ENCODE peak calls at places on chromosomes 13 and 19, in five cellular contexts. One of them, this sample, is unnamed.

GRCh38 chr13:82698941-82699340 is 1183.3 kb downstream of the SLITRK1 start:
- DNase-seq in HCT116: no peak
- DNase-seq in GM12892: no peak
- DNase-seq in stomach: no peak
- DNase-seq in upper lobe of left lung: no peak
- DNase-seq in this sample: no peak

GRCh38 chr13:37747071-37747612 is 122.4 kb downstream of the TRPC4 start:
- DNase-seq in upper lobe of left lung: no peak
- DNase-seq in GM12892: no peak
- DNase-seq in stomach: no peak
- DNase-seq in HCT116: no peak
- DNase-seq in this sample: no peak

GRCh38 chr19:34306213-34306661 is 51.9 kb downstream of the GARRE1 start:
- DNase-seq in stomach: peak; percentile 53
- DNase-seq in HCT116: no peak
- DNase-seq in GM12892: no peak
- DNase-seq in upper lobe of left lung: no peak
- DNase-seq in this sample: no peak

GRCh38 chr13:80870186-80870585 is 529.3 kb upstream of the SPRY2 start:
- DNase-seq in upper lobe of left lung: no peak
- DNase-seq in GM12892: no peak
- DNase-seq in stomach: no peak
- DNase-seq in HCT116: no peak
- DNase-seq in this sample: no peak

GRCh38 chr19:48754950-48755645 is at the start of gene FGF21:
- DNase-seq in GM12892: no peak
- DNase-seq in HCT116: no peak
- DNase-seq in stomach: no peak
- DNase-seq in upper lobe of left lung: no peak
- DNase-seq in this sample: no peak

GRCh38 chr13:25291691-25292090 is 4.4 kb upstream of the MTMR6 start:
- DNase-seq in stomach: no peak
- DNase-seq in HCT116: no peak
- DNase-seq in GM12892: no peak
- DNase-seq in upper lobe of left lung: no peak
- DNase-seq in this sample: no peak

GRCh38 chr19:48258350-48258749 is 2.6 kb upstream of the CARD8 start:
- DNase-seq in GM12892: no peak
- DNase-seq in stomach: no peak
- DNase-seq in upper lobe of left lung: no peak
- DNase-seq in HCT116: no peak
- DNase-seq in this sample: no peak

GRCh38 chr19:13506550-13506878 is 235 bp upstream of the CACNA1A start:
- DNase-seq in upper lobe of left lung: no peak
- DNase-seq in stomach: no peak
- DNase-seq in GM12892: no peak
- DNase-seq in HCT116: no peak
- DNase-seq in this sample: no peak

GRCh38 chr13:24995225-24995804 is 100.6 kb upstream of the PABPC3 start:
- DNase-seq in stomach: peak; percentile 52
- DNase-seq in upper lobe of left lung: peak; percentile 58
- DNase-seq in HCT116: peak; percentile 77
- DNase-seq in GM12892: peak; percentile 39
- DNase-seq in this sample: peak; percentile 53

GRCh38 chr13:103178986-103179695 is 112.9 kb upstream of the SLC10A2 start:
- DNase-seq in upper lobe of left lung: no peak
- DNase-seq in HCT116: no peak
- DNase-seq in stomach: no peak
- DNase-seq in GM12892: no peak
- DNase-seq in this sample: no peak

GRCh38 chr13:105616313-105617075 is 919.0 kb downstream of the EFNB2 start:
- DNase-seq in HCT116: no peak
- DNase-seq in upper lobe of left lung: no peak
- DNase-seq in stomach: no peak
- DNase-seq in GM12892: no peak
- DNase-seq in this sample: no peak

GRCh38 chr13:85406269-85406975 is 392.8 kb downstream of the SLITRK6 start:
- DNase-seq in stomach: no peak
- DNase-seq in HCT116: no peak
- DNase-seq in upper lobe of left lung: no peak
- DNase-seq in GM12892: no peak
- DNase-seq in this sample: no peak

GRCh38 chr19:48842744-48843162 is 6.5 kb upstream of the HSD17B14 start:
- DNase-seq in GM12892: no peak
- DNase-seq in HCT116: peak; percentile 46
- DNase-seq in upper lobe of left lung: no peak
- DNase-seq in stomach: no peak
- DNase-seq in this sample: no peak

GRCh38 chr13:97459215-97459772 is 25.3 kb downstream of the RAP2A start:
- DNase-seq in HCT116: no peak
- DNase-seq in upper lobe of left lung: no peak
- DNase-seq in GM12892: no peak
- DNase-seq in stomach: no peak
- DNase-seq in this sample: no peak

GRCh38 chr19:41997851-41998229 is 3.8 kb upstream of the ATP1A3 start:
- DNase-seq in stomach: no peak
- DNase-seq in upper lobe of left lung: no peak
- DNase-seq in GM12892: no peak
- DNase-seq in HCT116: no peak
- DNase-seq in this sample: no peak

GRCh38 chr13:92530364-92530763 is 696.2 kb upstream of the GPC6 start:
- DNase-seq in GM12892: no peak
- DNase-seq in stomach: no peak
- DNase-seq in HCT116: no peak
- DNase-seq in upper lobe of left lung: no peak
- DNase-seq in this sample: no peak

GRCh38 chr19:8004723-8005513 is 523 bp downstream of the ELAVL1 start:
- DNase-seq in HCT116: no peak
- DNase-seq in stomach: no peak
- DNase-seq in upper lobe of left lung: no peak
- DNase-seq in GM12892: no peak
- DNase-seq in this sample: no peak

GRCh38 chr19:5621945-5622464 is 571 bp downstream of the SAFB2 start:
- DNase-seq in GM12892: no peak
- DNase-seq in stomach: no peak
- DNase-seq in HCT116: no peak
- DNase-seq in upper lobe of left lung: no peak
- DNase-seq in this sample: no peak

GRCh38 chr19:19134687-19135158 is 3.6 kb downstream of the TMEM161A start:
- DNase-seq in upper lobe of left lung: peak; percentile 77
- DNase-seq in GM12892: no peak
- DNase-seq in HCT116: no peak
- DNase-seq in stomach: peak; percentile 55
- DNase-seq in this sample: no peak

GRCh38 chr13:79423801-79424642 is 18.0 kb upstream of the RBM26 start:
- DNase-seq in upper lobe of left lung: no peak
- DNase-seq in HCT116: peak; percentile 28
- DNase-seq in stomach: no peak
- DNase-seq in GM12892: no peak
- DNase-seq in this sample: no peak

GRCh38 chr13:76856141-76856571 is 30.0 kb downstream of the KCTD12 start:
- DNase-seq in upper lobe of left lung: no peak
- DNase-seq in GM12892: no peak
- DNase-seq in HCT116: no peak
- DNase-seq in stomach: no peak
- DNase-seq in this sample: no peak

GRCh38 chr19:23699521-23699860 is 12.5 kb upstream of the ZNF675 start:
- DNase-seq in stomach: no peak
- DNase-seq in GM12892: no peak
- DNase-seq in upper lobe of left lung: no peak
- DNase-seq in HCT116: no peak
- DNase-seq in this sample: no peak

GRCh38 chr13:95704510-95704909 is 27.6 kb downstream of the DNAJC3 start:
- DNase-seq in upper lobe of left lung: no peak
- DNase-seq in HCT116: no peak
- DNase-seq in GM12892: no peak
- DNase-seq in stomach: no peak
- DNase-seq in this sample: no peak

GRCh38 chr13:112071011-112071901 is 4.3 kb downstream of the SOX1 start:
- DNase-seq in HCT116: no peak
- DNase-seq in stomach: no peak
- DNase-seq in upper lobe of left lung: no peak
- DNase-seq in GM12892: no peak
- DNase-seq in this sample: no peak
- TF ChIP-seq POLR2AphosphoS5 in HCT116: no peak
- TF ChIP-seq POLR2AphosphoS5 in stomach: no peak
- TF ChIP-seq POLR2AphosphoS5 in upper lobe of left lung: no peak
- TF ChIP-seq POLR2AphosphoS5 in GM12892: no peak
- TF ChIP-seq POLR2AphosphoS5 in this sample: no peak

GRCh38 chr13:113637262-113638160 is 20.5 kb downstream of the ATP4B start:
- DNase-seq in GM12892: no peak
- DNase-seq in upper lobe of left lung: peak; percentile 12
- DNase-seq in stomach: no peak
- DNase-seq in HCT116: no peak
- DNase-seq in this sample: no peak

GRCh38 chr13:113635048-113635420 is 23.0 kb downstream of the ATP4B start:
- DNase-seq in GM12892: no peak
- DNase-seq in stomach: no peak
- DNase-seq in HCT116: no peak
- DNase-seq in upper lobe of left lung: no peak
- DNase-seq in this sample: no peak

GRCh38 chr13:113636266-113636963 is 21.6 kb downstream of the ATP4B start:
- DNase-seq in GM12892: no peak
- DNase-seq in upper lobe of left lung: peak; percentile 4
- DNase-seq in stomach: no peak
- DNase-seq in HCT116: no peak
- DNase-seq in this sample: no peak

GRCh38 chr13:113634279-113635047 is 23.5 kb downstream of the ATP4B start:
- DNase-seq in GM12892: no peak
- DNase-seq in HCT116: no peak
- DNase-seq in upper lobe of left lung: no peak
- DNase-seq in stomach: no peak
- DNase-seq in this sample: no peak

GRCh38 chr13:113635709-113636108 is 22.3 kb downstream of the ATP4B start:
- DNase-seq in GM12892: no peak
- DNase-seq in stomach: no peak
- DNase-seq in HCT116: no peak
- DNase-seq in upper lobe of left lung: no peak
- DNase-seq in this sample: no peak
- TF ChIP-seq POLR2A in GM12892: no peak
- TF ChIP-seq POLR2A in stomach: no peak
- TF ChIP-seq POLR2A in HCT116: no peak
- TF ChIP-seq POLR2A in upper lobe of left lung: no peak
- TF ChIP-seq POLR2A in this sample: no peak

GRCh38 chr13:113510871-113511270 is 20.4 kb upstream of the DCUN1D2 start:
- DNase-seq in stomach: no peak
- DNase-seq in HCT116: no peak
- DNase-seq in GM12892: no peak
- DNase-seq in upper lobe of left lung: no peak
- DNase-seq in this sample: no peak
- TF ChIP-seq POLR2AphosphoS5 in stomach: no peak
- TF ChIP-seq POLR2AphosphoS5 in HCT116: no peak
- TF ChIP-seq POLR2AphosphoS5 in GM12892: no peak
- TF ChIP-seq POLR2AphosphoS5 in upper lobe of left lung: no peak
- TF ChIP-seq POLR2AphosphoS5 in this sample: no peak

DNA sequence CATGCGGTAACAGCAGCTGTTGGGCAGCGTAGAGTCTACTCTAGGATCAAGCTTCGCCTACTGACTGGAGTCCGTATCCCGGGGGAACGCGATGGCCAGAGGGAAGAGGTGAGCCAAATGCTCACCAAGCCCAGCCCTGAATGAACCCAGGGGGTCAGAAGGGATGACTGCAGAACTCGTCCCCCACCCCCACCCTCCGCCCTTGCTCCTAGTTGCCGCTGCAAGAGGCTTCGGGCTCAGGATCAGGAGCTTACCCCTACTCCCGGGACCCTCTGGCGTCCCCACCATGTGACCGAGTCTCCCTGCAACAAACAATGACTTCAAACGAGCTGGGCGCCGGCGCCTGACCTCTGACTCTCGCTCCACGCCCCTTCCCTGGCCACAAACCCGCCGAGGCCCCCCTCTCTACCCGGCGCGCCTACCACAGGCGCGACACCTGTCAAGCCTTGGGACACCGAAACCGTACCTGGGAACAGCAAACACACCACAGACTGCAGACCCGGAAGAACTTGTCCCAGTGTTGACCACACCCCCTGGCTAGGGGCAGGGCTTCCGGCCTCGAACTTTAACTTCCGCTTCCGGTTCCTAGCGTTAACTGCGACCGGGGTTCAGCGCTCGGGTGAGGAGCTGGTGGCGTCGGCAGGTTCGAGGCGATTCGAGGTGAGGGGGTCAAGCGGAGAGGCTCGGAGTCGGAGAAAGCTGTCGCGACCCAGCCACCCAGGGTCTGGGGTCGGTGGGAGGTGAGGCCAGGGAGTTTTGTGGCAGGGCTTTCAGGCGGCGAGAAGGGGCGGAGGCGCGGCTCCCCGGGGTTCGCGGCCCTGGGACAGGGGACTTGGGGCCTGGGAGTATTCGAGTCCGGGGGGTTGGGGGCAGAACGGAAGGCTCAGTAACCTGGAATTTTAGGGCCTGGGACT is at the start of gene UBL5:
- DNase-seq in upper lobe of left lung: peak; percentile 92
- DNase-seq in GM12892: peak; percentile 97
- DNase-seq in HCT116: peak; percentile 84
- DNase-seq in stomach: peak; percentile 92
- DNase-seq in this sample: peak; percentile 95
- TF ChIP-seq POLR2A in upper lobe of left lung: peak; percentile 69
- TF ChIP-seq POLR2A in GM12892: peak; percentile 95
- TF ChIP-seq POLR2A in HCT116: peak; percentile 82
- TF ChIP-seq POLR2A in stomach: no peak
- TF ChIP-seq POLR2A in this sample: peak; percentile 94

This sample was measured in GM12891.